ENCODE peak calls at places on chromosomes 6 and 20, in ten cellular contexts. C is IMR-90, V is endothelial cell of umbilical vein, F is GM23248, I is neural progenitor cell, W is SK-N-SH, U is neuronal stem cell, B is HCT116, P is mammary epithelial cell, H is fibroblast of lung. E is an unnamed sample. For H3K36me3 and H3K27me3, the result is how much of the 10 kb centered on the place peaks cover.

GRCh38 chr20:57092112-57092899 is 174.1 kb downstream of the BMP7 start:
- DNase-seq in U (peak), C (peak), F (peak), W (peak), H (peak), I (peak), P (peak), V (peak), B (peak), E (peak)

GRCh38 chr6:81298751-81299150 is 453.7 kb downstream of the TENT5A start:
- DNase-seq in V (no peak), P (no peak), F (no peak), H (no peak), C (no peak), B (no peak), U (no peak), W (no peak), I (no peak), E (no peak)

GRCh38 chr20:57071283-57071701 is 195.1 kb downstream of the BMP7 start:
- DNase-seq in H (no peak), U (no peak), I (peak), P (no peak), B (no peak), V (no peak), C (no peak), W (no peak), F (peak), E (no peak)

GRCh38 chr6:127100510-127101140 is 17.8 kb upstream of the RSPO3 start:
- DNase-seq in C (peak), F (peak), H (peak), U (no peak), B (no peak), P (no peak), I (no peak), W (no peak), V (peak), E (no peak)

GRCh38 chr6:1335367-1336037 is 23.6 kb downstream of the FOXQ1 start:
- DNase-seq in H (peak), C (peak), V (no peak), P (peak), I (no peak), B (peak), W (no peak), F (peak), U (no peak), E (no peak)

GRCh38 chr6:158567152-158567551 is 7.3 kb downstream of the TMEM181 start:
- DNase-seq in W (no peak), C (no peak), I (no peak), B (no peak), U (no peak), V (no peak), H (no peak), F (no peak), P (no peak), E (no peak)

GRCh38 chr6:166633732-166634535 is 6.9 kb upstream of the RPS6KA2 start:
- DNase-seq in U (no peak), C (peak), P (no peak), F (peak), V (no peak), H (peak), B (no peak), I (no peak), W (no peak), E (no peak)

GRCh38 chr20:3162080-3162611 is 2.5 kb upstream of the FASTKD5 start:
- DNase-seq in C (no peak), W (peak), B (no peak), U (no peak), V (no peak), I (no peak), P (no peak), H (no peak), F (no peak), E (no peak)

GRCh38 chr6:36364669-36365479 is 22.6 kb downstream of the ETV7 start:
- DNase-seq in H (no peak), C (peak), P (no peak), I (no peak), V (peak), F (no peak), W (no peak), U (no peak), B (no peak), E (no peak)

GRCh38 chr20:41411458-41411857 is 44.8 kb upstream of the EMILIN3 start:
- DNase-seq in B (no peak), V (peak), I (peak), U (no peak), W (no peak), C (peak), P (peak), F (peak), H (peak), E (no peak)
- H3K36me3 ChIP-seq in B (under half), V (under half), I (under half), U (half or more), W (half or more), C (half or more), P (under half), F (under half), H (under half), E (half or more)

GRCh38 chr20:21381619-21382018 is 15.7 kb downstream of the NKX2-4 start:
- DNase-seq in V (no peak), C (no peak), W (no peak), H (no peak), B (no peak), U (no peak), F (no peak), P (no peak), I (no peak), E (no peak)
- H3K4me2 ChIP-seq in V (no peak), C (no peak), W (no peak), H (no peak), B (no peak), U (no peak), F (no peak), P (no peak), I (no peak), E (no peak)

GRCh38 chr20:62474585-62475026 is 1.2 kb downstream of the GATA5 start:
- DNase-seq in I (no peak), U (no peak), B (no peak), C (no peak), H (peak), V (no peak), P (no peak), F (no peak), W (no peak), E (no peak)
- H3K27me3 ChIP-seq in I (half or more), U (half or more), B (under half), C (half or more), H (under half), V (under half), P (half or more), F (half or more), W (half or more), E (under half)

GRCh38 chr20:47605673-47606413 is 104.2 kb downstream of the NCOA3 start:
- DNase-seq in B (no peak), V (no peak), I (no peak), P (no peak), W (no peak), U (no peak), F (no peak), C (no peak), H (no peak), E (no peak)

GRCh38 chr20:47598911-47599745 is 97.4 kb downstream of the NCOA3 start:
- DNase-seq in H (no peak), W (no peak), F (no peak), P (no peak), C (no peak), U (no peak), I (no peak), B (no peak), V (no peak), E (no peak)

GRCh38 chr20:47603260-47603659 is 101.6 kb downstream of the NCOA3 start:
- DNase-seq in F (no peak), I (no peak), W (no peak), V (no peak), P (no peak), U (no peak), H (no peak), B (no peak), C (no peak), E (no peak)

GRCh38 chr20:47597090-47597489 is 95.4 kb downstream of the NCOA3 start:
- DNase-seq in H (no peak), B (no peak), P (no peak), F (no peak), V (no peak), U (no peak), C (no peak), I (no peak), W (no peak), E (no peak)

GRCh38 chr20:47600967-47601547 is 99.4 kb downstream of the NCOA3 start:
- DNase-seq in H (no peak), F (no peak), I (no peak), P (no peak), U (no peak), V (no peak), C (no peak), W (no peak), B (no peak), E (no peak)
- H3K36me3 ChIP-seq in H (under half), F (under half), I (under half), P (under half), U (under half), V (under half), C (under half), W (under half), B (under half), E (under half)

GRCh38 chr6:109188115-109188411 is 92.8 kb downstream of the CEP57L1 start:
- DNase-seq in F (no peak), C (no peak), V (no peak), H (no peak), B (no peak), W (no peak), I (no peak), P (no peak), U (no peak), E (no peak)
- H3K4me2 ChIP-seq in F (no peak), C (no peak), V (no peak), H (no peak), B (peak), W (no peak), I (no peak), P (no peak), U (no peak), E (no peak)

GRCh38 chr20:7608246-7608645 is 332.0 kb downstream of the HAO1 start:
- DNase-seq in C (no peak), U (peak), B (no peak), F (peak), W (no peak), I (peak), H (no peak), V (peak), P (no peak), E (peak)
- H3K27me3 ChIP-seq in C (under half), U (under half), B (under half), F (under half), W (under half), I (under half), H (under half), V (under half), P (under half), E (under half)

DNA sequence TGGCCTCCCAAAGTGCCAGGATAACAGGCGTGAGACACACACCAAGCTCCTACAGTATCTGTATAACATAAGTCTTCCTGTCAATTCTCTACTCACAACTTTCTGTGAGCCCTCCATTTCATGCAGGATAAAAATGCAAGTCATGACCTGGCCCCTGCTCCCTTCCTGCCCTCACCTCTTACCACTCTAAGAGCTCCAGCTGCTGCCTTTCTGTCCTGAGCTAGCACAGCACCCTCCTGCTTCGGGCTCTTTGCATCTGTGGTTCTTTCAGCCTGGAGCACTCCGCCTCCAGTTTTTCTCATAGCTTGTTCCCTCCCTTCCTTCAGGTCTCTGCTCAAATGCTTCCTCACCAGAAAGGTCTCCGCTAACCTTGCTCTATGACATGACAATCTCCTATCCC is 23.7 kb upstream of the TRPC4AP start:
- DNase-seq in V (no peak), H (no peak), W (no peak), B (no peak), U (no peak), F (no peak), I (no peak), C (no peak), P (no peak), E (no peak)
- H3K36me3 ChIP-seq in V (under half), H (under half), W (under half), B (under half), U (under half), F (under half), I (under half), C (under half), P (under half), E (half or more)

GRCh38 chr6:148577687-148578488 is 168.9 kb upstream of the UST start:
- DNase-seq in U (peak), F (peak), H (peak), V (peak), C (peak), W (peak), B (peak), P (peak), I (peak), E (peak)
- H3K4me2 ChIP-seq in U (no peak), F (no peak), H (no peak), V (no peak), C (no peak), W (no peak), B (peak), P (no peak), I (no peak), E (no peak)

GRCh38 chr6:30409184-30409583 is 64.2 kb downstream of the RPP21 start:
- DNase-seq in U (no peak), W (no peak), V (no peak), H (no peak), C (no peak), P (no peak), B (no peak), I (no peak), F (no peak), E (no peak)
- H3K27me3 ChIP-seq in U (under half), W (under half), V (under half), H (under half), C (under half), P (under half), B (under half), I (half or more), F (under half), E (under half)

GRCh38 chr20:10731190-10731955 is 57.6 kb upstream of the JAG1 start:
- DNase-seq in H (peak), W (no peak), P (peak), B (no peak), I (no peak), U (no peak), V (peak), F (peak), C (peak), E (no peak)
- H3K36me3 ChIP-seq in H (under half), W (under half), P (under half), B (under half), I (under half), U (under half), V (under half), F (under half), C (under half), E (under half)